ENCODE peak calls at places on chromosome 21, in nine cellular contexts. D, I, X, U, W, L, O, J and A are unnamed samples.

GRCh38 chr21:17667256-17667655 is 54.6 kb upstream of the BTG3 start:
- DNase-seq in D (peak; percentile 48), I (no peak), X (no peak), U (no peak), W (no peak), L (no peak), O (no peak), J (no peak), A (no peak)

GRCh38 chr21:26169061-26169610 is 1.4 kb downstream of the APP start:
- DNase-seq in D (no peak), I (peak; percentile 43), X (peak; percentile 43), U (no peak), W (no peak), L (peak; percentile 43), O (no peak), J (peak; percentile 56), A (peak; percentile 40)

GRCh38 chr21:43835861-43836260 is 29.2 kb upstream of the AGPAT3 start:
- DNase-seq in D (no peak), I (no peak), X (no peak), U (no peak), W (no peak), L (no peak), O (no peak), J (no peak), A (no peak)

GRCh38 chr21:26797878-26798456 is 47.2 kb downstream of the ADAMTS1 start:
- DNase-seq in D (no peak), I (no peak), X (no peak), U (no peak), W (no peak), L (no peak), O (no peak), J (no peak), A (no peak)

GRCh38 chr21:33924766-33925100 is 9.1 kb upstream of the ATP5PO start:
- DNase-seq in D (peak; percentile 40), I (no peak), X (no peak), U (no peak), W (no peak), L (no peak), O (no peak), J (no peak), A (no peak)

GRCh38 chr21:27480841-27481261 is 514.0 kb upstream of the ADAMTS5 start:
- DNase-seq in D (peak; percentile 77), I (no peak), X (no peak), U (no peak), W (no peak), L (no peak), O (no peak), J (peak; percentile 7), A (no peak)

GRCh38 chr21:37563641-37564340 is 197.2 kb downstream of the DYRK1A start:
- DNase-seq in D (peak; percentile 84), I (peak; percentile 86), X (peak; percentile 94), U (peak; percentile 82), W (peak; percentile 83), L (peak; percentile 66), O (peak; percentile 99), J (peak; percentile 60), A (peak; percentile 91)

GRCh38 chr21:38505654-38506523 is 7.6 kb upstream of the ERG start:
- DNase-seq in D (peak; percentile 77), I (no peak), X (peak; percentile 18), U (no peak), W (no peak), L (peak; percentile 6), O (no peak), J (peak; percentile 45), A (peak; percentile 45)

GRCh38 chr21:39051561-39051949 is 131.7 kb downstream of the PSMG1 start:
- DNase-seq in D (peak; percentile 100), I (no peak), X (no peak), U (no peak), W (no peak), L (no peak), O (no peak), J (peak; percentile 95), A (no peak)

GRCh38 chr21:39818557-39818956 is 48.7 kb upstream of the PCP4 start:
- DNase-seq in D (no peak), I (no peak), X (no peak), U (no peak), W (no peak), L (no peak), O (no peak), J (no peak), A (no peak)

GRCh38 chr21:29718081-29718815 is 221.5 kb downstream of the GRIK1 start:
- DNase-seq in D (peak; percentile 98), I (no peak), X (no peak), U (no peak), W (no peak), L (no peak), O (no peak), J (no peak), A (no peak)

GRCh38 chr21:44926364-44927101 is 5.8 kb upstream of the ITGB2 start:
- DNase-seq in D (peak; percentile 44), I (no peak), X (no peak), U (no peak), W (no peak), L (no peak), O (peak; percentile 89), J (peak; percentile 58), A (no peak)

GRCh38 chr21:42733037-42733632 is 79.7 kb downstream of the PDE9A start:
- DNase-seq in D (no peak), I (no peak), X (no peak), U (no peak), W (no peak), L (no peak), O (no peak), J (no peak), A (no peak)

GRCh38 chr21:33968082-33968997 is 52.7 kb upstream of the ATP5PO start:
- DNase-seq in D (peak; percentile 83), I (no peak), X (no peak), U (no peak), W (no peak), L (peak; percentile 55), O (no peak), J (peak; percentile 65), A (no peak)

GRCh38 chr21:46100426-46100825 is 2.5 kb downstream of the COL6A2 start:
- DNase-seq in D (no peak), I (no peak), X (no peak), U (no peak), W (no peak), L (no peak), O (no peak), J (no peak), A (no peak)